ENCODE peak calls at places on chromosome 6, in seven cellular contexts. Q is transverse colon, X is GM12892, A is spleen, J is lower leg skin, R is HCT116, U is ovary. S is an unnamed sample.

GRCh38 chr6:149852180-149852579 is 12.0 kb downstream of the LRP11 start:
- DNase-seq in Q (no peak), X (no peak), A (no peak), J (no peak), R (no peak), U (no peak), S (no peak)

GRCh38 chr6:1792989-1793388 is 183.3 kb downstream of the FOXC1 start:
- DNase-seq in Q (peak), X (no peak), A (no peak), J (no peak), R (peak), U (no peak), S (peak)

GRCh38 chr6:46528956-46529750 is 37.9 kb upstream of the RCAN2 start:
- DNase-seq in Q (no peak), X (no peak), A (no peak), J (no peak), R (no peak), U (no peak), S (no peak)

GRCh38 chr6:36756761-36757160 is 59.1 kb downstream of the RAB44 start:
- DNase-seq in Q (no peak), X (no peak), A (no peak), J (no peak), R (no peak), U (no peak), S (no peak)

GRCh38 chr6:82385102-82385501 is 21.5 kb downstream of the TPBG start:
- DNase-seq in Q (no peak), X (no peak), A (no peak), J (no peak), R (no peak), U (no peak), S (no peak)

GRCh38 chr6:136403166-136403980 is 113.7 kb upstream of the BCLAF1 start:
- DNase-seq in Q (no peak), X (no peak), A (no peak), J (no peak), R (peak), U (no peak), S (no peak)

GRCh38 chr6:89260832-89261231 is 43.7 kb upstream of the GABRR1 start:
- DNase-seq in Q (no peak), X (no peak), A (no peak), J (no peak), R (no peak), U (no peak), S (peak)

GRCh38 chr6:30411515-30412207 is 66.7 kb downstream of the RPP21 start:
- DNase-seq in Q (peak), X (no peak), A (peak), J (no peak), R (peak), U (no peak), S (peak)

GRCh38 chr6:128882560-128882959 is 378 bp upstream of the LAMA2 start:
- DNase-seq in Q (no peak), X (no peak), A (no peak), J (no peak), R (no peak), U (no peak), S (no peak)

GRCh38 chr6:101126501-101126900 is 245.4 kb upstream of the ASCC3 start:
- DNase-seq in Q (no peak), X (no peak), A (no peak), J (no peak), R (no peak), U (no peak), S (no peak)

GRCh38 chr6:103893082-103893481 is 966.6 kb downstream of the HACE1 start:
- DNase-seq in Q (no peak), X (no peak), A (no peak), J (no peak), R (no peak), U (no peak), S (no peak)

GRCh38 chr6:20866038-20866437 is 331.8 kb downstream of the CDKAL1 start:
- DNase-seq in Q (no peak), X (no peak), A (no peak), J (no peak), R (no peak), U (no peak), S (no peak)

DNA sequence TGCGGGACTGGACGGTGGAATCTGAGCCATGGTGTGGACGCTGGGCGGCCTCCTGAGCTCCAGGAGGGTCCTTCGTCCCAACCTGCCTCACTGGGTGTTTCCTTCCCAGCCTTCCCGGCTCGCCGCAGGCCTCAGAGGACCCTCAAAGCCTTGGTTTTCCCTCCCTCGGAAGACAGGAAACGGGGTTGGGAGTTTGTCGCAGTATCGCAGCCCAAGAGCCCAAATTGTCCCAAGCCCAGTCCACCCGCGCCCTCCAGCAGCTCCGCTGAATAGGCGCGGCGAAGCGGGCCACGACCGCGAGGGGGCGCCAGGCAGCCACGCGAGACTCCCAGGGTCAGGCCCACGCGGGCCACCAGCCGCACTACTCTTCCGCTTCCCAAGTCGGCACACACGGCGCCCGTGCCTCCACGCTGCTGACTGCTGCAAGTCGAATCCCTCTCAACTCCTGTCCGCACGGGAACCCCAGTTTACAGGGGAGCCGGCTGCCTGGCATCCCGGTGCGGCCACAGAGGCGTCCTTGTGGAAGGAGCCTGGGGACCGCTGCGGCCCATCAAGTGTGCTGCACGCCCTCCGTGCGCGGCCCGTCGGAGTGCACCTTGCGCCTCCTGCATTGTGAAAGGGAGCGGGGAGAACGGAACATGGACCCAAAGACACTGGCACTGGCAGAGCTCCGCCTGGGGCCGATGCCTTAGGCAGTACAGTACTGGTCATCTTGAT is 40.4 kb upstream of the HMGA1 start:
- DNase-seq in Q (peak), X (peak), A (peak), J (peak), R (peak), U (peak), S (peak)
- TF ChIP-seq POLR2A in Q (no peak), X (peak), A (no peak), J (no peak), R (peak), U (peak), S (no peak)

DNA sequence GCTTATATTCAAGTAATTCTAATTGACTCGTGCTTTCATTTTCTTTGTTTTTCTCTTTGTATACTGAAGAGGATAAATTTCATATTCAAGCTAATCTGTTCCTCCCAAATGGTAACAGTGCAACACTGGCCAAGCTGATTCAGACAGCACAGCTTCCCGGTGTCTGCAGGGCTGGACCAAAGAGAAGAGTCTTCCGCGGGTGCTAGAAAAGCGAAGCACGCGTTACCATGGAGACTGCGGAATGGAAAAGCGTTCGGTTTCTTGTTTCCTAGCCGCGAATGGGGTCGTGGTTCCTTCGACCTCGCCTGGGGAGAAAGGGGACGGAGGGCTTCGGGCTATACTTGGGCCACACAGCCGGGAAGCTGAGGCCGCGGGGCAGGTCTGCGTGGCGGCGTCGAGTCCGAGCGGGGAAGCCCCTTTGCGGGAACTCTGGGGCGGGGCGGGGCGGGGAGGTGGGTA is 6.2 kb upstream of the ZNF311 start:
- DNase-seq in Q (peak), X (no peak), A (no peak), J (peak), R (no peak), U (peak), S (peak)
- TF ChIP-seq POLR2A in Q (no peak), X (no peak), A (no peak), J (no peak), R (no peak), U (no peak), S (peak)

GRCh38 chr6:33200234-33201146 is at the start of the genes RXRB and SLC39A7:
- DNase-seq in Q (peak), X (peak), A (peak), J (peak), R (peak), U (peak), S (peak)
- TF ChIP-seq POLR2A in Q (peak), X (peak), A (peak), J (no peak), R (no peak), U (peak), S (peak)

DNA sequence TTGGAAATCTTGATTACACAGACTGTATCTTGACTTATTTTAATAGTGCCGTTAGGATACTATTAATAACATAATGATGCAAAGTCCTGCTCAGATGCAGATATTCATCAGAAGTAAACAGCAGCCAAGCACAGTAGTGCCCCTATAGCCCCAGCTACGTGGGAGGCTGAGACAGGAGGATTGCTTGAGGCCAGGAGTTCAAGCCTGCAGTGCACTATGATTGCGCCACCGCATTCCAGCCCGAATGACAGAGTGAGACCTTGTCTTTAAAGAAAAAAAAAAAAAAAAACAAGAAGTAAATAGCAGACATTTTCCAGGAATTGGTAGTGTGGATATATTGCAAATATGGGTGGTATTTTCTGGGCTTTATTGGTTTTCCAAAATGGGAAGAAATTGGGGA is 61.8 kb downstream of the TULP4 start:
- DNase-seq in Q (no peak), X (no peak), A (no peak), J (no peak), R (no peak), U (no peak), S (no peak)
- TF ChIP-seq POLR2A in Q (no peak), X (no peak), A (no peak), J (no peak), R (no peak), U (no peak), S (no peak)